ENCODE peak calls at places on chromosomes 4 and X, in six cellular contexts. O is A549, F is HepG2, H is upper lobe of left lung, R is GM12878, Z is K562. I is an unnamed sample.

GRCh38 chr4:68906238-68907137 is 45.1 kb downstream of the UGT2A3 start:
- ATAC-seq in Z (no peak), H (peak), R (peak), O (no peak), F (no peak), I (peak)

GRCh38 chrX:110086916-110087484 is 84.1 kb downstream of the TMEM164 start:
- ATAC-seq in Z (peak), H (peak), F (no peak), O (peak), R (no peak), I (peak)

GRCh38 chr4:141254326-141254725 is 33.6 kb downstream of the ZNF330 start:
- ATAC-seq in H (no peak), F (peak), R (peak), Z (peak), O (no peak), I (no peak)

GRCh38 chr4:30973993-30974392 is 253.8 kb downstream of the PCDH7 start:
- ATAC-seq in O (no peak), H (no peak), Z (no peak), R (no peak), F (no peak), I (no peak)

GRCh38 chrX:23849241-23849640 is 58.5 kb downstream of the APOO start:
- ATAC-seq in H (no peak), R (no peak), Z (no peak), F (no peak), O (no peak), I (no peak)

GRCh38 chrX:119411959-119412358 is 12.8 kb downstream of the SLC25A43 start:
- ATAC-seq in Z (peak), R (no peak), F (no peak), H (no peak), O (no peak), I (no peak)

GRCh38 chr4:36332782-36333131 is 51.3 kb downstream of the DTHD1 start:
- ATAC-seq in F (no peak), O (no peak), H (no peak), Z (no peak), R (peak), I (no peak)

GRCh38 chr4:173539986-173540385 is 10.0 kb upstream of the HAND2 start:
- ATAC-seq in Z (no peak), H (no peak), R (no peak), O (no peak), F (no peak), I (no peak)

GRCh38 chr4:9969526-9970398 is 51.5 kb downstream of the SLC2A9 start:
- ATAC-seq in H (no peak), O (no peak), F (no peak), Z (no peak), R (peak), I (no peak)

GRCh38 chr4:74610491-74610890 is 165.6 kb downstream of the AREG start:
- ATAC-seq in O (no peak), Z (no peak), F (no peak), R (no peak), H (no peak), I (no peak)

GRCh38 chr4:102356562-102357202 is 11.4 kb upstream of the SLC39A8 start:
- ATAC-seq in R (no peak), F (no peak), O (no peak), H (no peak), Z (no peak), I (no peak)

GRCh38 chr4:16897991-16898827 is at the start of gene LDB2:
- ATAC-seq in O (no peak), R (no peak), Z (no peak), F (peak), H (peak), I (peak)

GRCh38 chr4:122625156-122625555 is 4.3 kb upstream of the IL21 start:
- ATAC-seq in O (no peak), H (no peak), R (no peak), Z (peak), F (no peak), I (no peak)

GRCh38 chr4:180669637-180670036 is 1573.6 kb upstream of the TENM3 start:
- ATAC-seq in F (no peak), O (no peak), R (no peak), Z (no peak), H (no peak), I (no peak)

GRCh38 chr4:137659431-137659830 is 127.1 kb upstream of the PCDH18 start:
- ATAC-seq in O (no peak), R (no peak), H (no peak), Z (no peak), F (no peak), I (no peak)

GRCh38 chrX:15915959-15916703 is 61.5 kb upstream of the AP1S2 start:
- ATAC-seq in H (peak), O (no peak), F (no peak), R (no peak), Z (no peak), I (no peak)

GRCh38 chrX:39950035-39950688 is 147.6 kb downstream of the BCOR start:
- ATAC-seq in Z (peak), H (no peak), R (no peak), O (no peak), F (no peak), I (no peak)

GRCh38 chr4:17436750-17437090 is 75.2 kb downstream of the QDPR start:
- ATAC-seq in Z (peak), R (no peak), O (no peak), F (no peak), H (peak), I (no peak)

GRCh38 chrX:85012098-85012497 is 8.4 kb downstream of the APOOL start:
- ATAC-seq in R (no peak), H (no peak), F (no peak), O (no peak), Z (no peak), I (no peak)

GRCh38 chr4:113496698-113497097 is 264.8 kb downstream of the CAMK2D start:
- ATAC-seq in H (no peak), F (no peak), Z (no peak), O (no peak), R (no peak), I (no peak)

GRCh38 chr4:55329012-55329411 is 17.0 kb upstream of the SRD5A3 start:
- ATAC-seq in O (no peak), R (no peak), Z (no peak), F (no peak), H (no peak), I (no peak)

GRCh38 chr4:93865650-93866049 is 37.1 kb downstream of the ATOH1 start:
- ATAC-seq in Z (no peak), F (no peak), H (no peak), O (no peak), R (peak), I (no peak)

GRCh38 chr4:7210818-7211217 is 18.5 kb downstream of the SORCS2 start:
- ATAC-seq in O (no peak), H (no peak), Z (no peak), R (no peak), F (no peak), I (no peak)
- TF ChIP-seq EP300 in O (no peak), H (no peak), Z (no peak), R (no peak), F (no peak), I (no peak)

GRCh38 chr4:186192068-186192751 is 843 bp downstream of the CYP4V2 start:
- ATAC-seq in O (peak), F (peak), Z (peak), R (peak), H (peak), I (peak)

GRCh38 chr4:186189656-186190055 is 1.7 kb upstream of the CYP4V2 start:
- ATAC-seq in H (no peak), F (no peak), Z (no peak), R (no peak), O (no peak), I (no peak)

GRCh38 chr4:186193851-186194250 is 2.5 kb downstream of the CYP4V2 start:
- ATAC-seq in O (no peak), H (no peak), R (no peak), Z (no peak), F (no peak), I (no peak)

GRCh38 chr4:186190456-186191265 is 706 bp upstream of the CYP4V2 start:
- ATAC-seq in H (peak), Z (peak), O (peak), R (peak), F (peak), I (peak)

GRCh38 chr4:186191266-186192067 is at the start of gene CYP4V2:
- ATAC-seq in F (peak), O (peak), H (peak), Z (peak), R (peak), I (peak)
- TF ChIP-seq POLR2A in F (no peak), O (peak), H (peak), Z (peak), R (peak), I (peak)

GRCh38 chrX:38052096-38052495 is 45.7 kb downstream of the SYTL5 start:
- ATAC-seq in F (no peak), H (no peak), O (no peak), Z (no peak), R (no peak), I (no peak)

GRCh38 chrX:38044682-38045081 is 38.3 kb downstream of the SYTL5 start:
- ATAC-seq in Z (no peak), R (no peak), H (no peak), F (no peak), O (no peak), I (no peak)

GRCh38 chrX:38045697-38046096 is 39.3 kb downstream of the SYTL5 start:
- ATAC-seq in O (no peak), Z (no peak), F (no peak), R (no peak), H (no peak), I (no peak)

GRCh38 chrX:38050806-38051205 is 44.5 kb downstream of the SYTL5 start:
- ATAC-seq in Z (no peak), H (no peak), F (no peak), O (no peak), R (no peak), I (no peak)

DNA sequence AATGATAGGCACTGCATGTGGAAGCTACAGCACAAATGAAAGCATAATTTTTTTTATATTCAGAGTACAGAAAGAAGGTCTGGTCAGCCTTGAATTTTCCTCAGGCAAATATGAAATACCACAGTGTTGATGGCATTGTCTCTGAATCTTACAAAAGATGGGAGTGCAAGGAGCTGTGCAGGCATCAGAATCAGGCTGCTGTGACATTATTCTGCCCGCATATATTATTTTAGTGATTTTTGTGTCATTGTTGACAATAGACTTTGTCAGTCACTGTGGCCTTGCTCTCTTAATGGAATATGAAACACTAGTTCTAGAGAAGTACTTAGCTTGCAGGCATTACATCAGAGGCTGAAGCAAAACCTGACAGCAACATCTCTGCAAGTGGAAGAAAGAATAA is 42.5 kb downstream of the SYTL5 start:
- ATAC-seq in O (no peak), R (no peak), F (no peak), Z (no peak), H (no peak), I (no peak)
- TF ChIP-seq EP300 in O (no peak), R (no peak), F (no peak), Z (no peak), H (no peak), I (no peak)

GRCh38 chrX:369563-370101 is 17.1 kb downstream of the PPP2R3B start:
- ATAC-seq in F (no peak), R (no peak), O (no peak), Z (peak), H (no peak), I (no peak)
- TF ChIP-seq POLR2A in F (no peak), R (no peak), O (no peak), Z (no peak), H (no peak), I (no peak)

I was measured in gastroesophageal sphincter.